ENCODE peak calls at places on chromosomes 4 and X, in seven cellular contexts. One of them, this sample, is unnamed.

GRCh38 chr4:108644237-108644636 is 6.2 kb upstream of the OSTC start:
- DNase-seq in endothelial cell: no peak
- DNase-seq in activated T-cell treated with anti-CD3 and anti-CD28 coated beads for 24 hours: no peak
- DNase-seq in stimulated activated CD4-positive, alpha-beta T cell treated with anti-CD3 and anti-CD28 coated beads, Interleukin-12 subunit alpha, Interleukin-12 subunit beta, amount 100 ng/mL, for 48 hours: no peak
- DNase-seq in esophagus muscularis mucosa: no peak
- DNase-seq in HL-60: no peak
- DNase-seq in WERI-Rb-1: no peak
- DNase-seq in this sample: no peak

GRCh38 chr4:69360271-69360670 is 80.0 kb downstream of the UGT2B28 start:
- DNase-seq in HL-60: no peak
- DNase-seq in activated T-cell treated with anti-CD3 and anti-CD28 coated beads for 24 hours: no peak
- DNase-seq in stimulated activated CD4-positive, alpha-beta T cell treated with anti-CD3 and anti-CD28 coated beads, Interleukin-12 subunit alpha, Interleukin-12 subunit beta, amount 100 ng/mL, for 48 hours: no peak
- DNase-seq in esophagus muscularis mucosa: no peak
- DNase-seq in endothelial cell: no peak
- DNase-seq in WERI-Rb-1: no peak
- DNase-seq in this sample: no peak

GRCh38 chr4:29046166-29046565 is 1674.0 kb upstream of the PCDH7 start:
- DNase-seq in WERI-Rb-1: no peak
- DNase-seq in HL-60: no peak
- DNase-seq in activated T-cell treated with anti-CD3 and anti-CD28 coated beads for 24 hours: no peak
- DNase-seq in esophagus muscularis mucosa: no peak
- DNase-seq in stimulated activated CD4-positive, alpha-beta T cell treated with anti-CD3 and anti-CD28 coated beads, Interleukin-12 subunit alpha, Interleukin-12 subunit beta, amount 100 ng/mL, for 48 hours: no peak
- DNase-seq in endothelial cell: no peak
- DNase-seq in this sample: no peak

GRCh38 chr4:57214654-57215411 is 104.6 kb upstream of the IGFBP7 start:
- DNase-seq in HL-60: no peak
- DNase-seq in WERI-Rb-1: no peak
- DNase-seq in esophagus muscularis mucosa: no peak
- DNase-seq in activated T-cell treated with anti-CD3 and anti-CD28 coated beads for 24 hours: no peak
- DNase-seq in endothelial cell: no peak
- DNase-seq in stimulated activated CD4-positive, alpha-beta T cell treated with anti-CD3 and anti-CD28 coated beads, Interleukin-12 subunit alpha, Interleukin-12 subunit beta, amount 100 ng/mL, for 48 hours: no peak
- DNase-seq in this sample: no peak

GRCh38 chr4:102343964-102344519 is 1.2 kb downstream of the SLC39A8 start:
- DNase-seq in endothelial cell: no peak
- DNase-seq in activated T-cell treated with anti-CD3 and anti-CD28 coated beads for 24 hours: no peak
- DNase-seq in esophagus muscularis mucosa: no peak
- DNase-seq in WERI-Rb-1: no peak
- DNase-seq in stimulated activated CD4-positive, alpha-beta T cell treated with anti-CD3 and anti-CD28 coated beads, Interleukin-12 subunit alpha, Interleukin-12 subunit beta, amount 100 ng/mL, for 48 hours: no peak
- DNase-seq in HL-60: no peak
- DNase-seq in this sample: no peak

GRCh38 chr4:142316913-142317312 is 529.2 kb downstream of the INPP4B start:
- DNase-seq in activated T-cell treated with anti-CD3 and anti-CD28 coated beads for 24 hours: no peak
- DNase-seq in stimulated activated CD4-positive, alpha-beta T cell treated with anti-CD3 and anti-CD28 coated beads, Interleukin-12 subunit alpha, Interleukin-12 subunit beta, amount 100 ng/mL, for 48 hours: no peak
- DNase-seq in HL-60: no peak
- DNase-seq in WERI-Rb-1: no peak
- DNase-seq in esophagus muscularis mucosa: no peak
- DNase-seq in endothelial cell: no peak
- DNase-seq in this sample: no peak

GRCh38 chr4:53676402-53676871 is 85.2 kb upstream of the LNX1 start:
- DNase-seq in activated T-cell treated with anti-CD3 and anti-CD28 coated beads for 24 hours: no peak
- DNase-seq in HL-60: no peak
- DNase-seq in esophagus muscularis mucosa: no peak
- DNase-seq in endothelial cell: no peak
- DNase-seq in stimulated activated CD4-positive, alpha-beta T cell treated with anti-CD3 and anti-CD28 coated beads, Interleukin-12 subunit alpha, Interleukin-12 subunit beta, amount 100 ng/mL, for 48 hours: no peak
- DNase-seq in WERI-Rb-1: no peak
- DNase-seq in this sample: no peak

GRCh38 chr4:152655272-152656129 is 24.3 kb downstream of the TMEM154 start:
- DNase-seq in activated T-cell treated with anti-CD3 and anti-CD28 coated beads for 24 hours: no peak
- DNase-seq in esophagus muscularis mucosa: peak; percentile 10
- DNase-seq in HL-60: no peak
- DNase-seq in stimulated activated CD4-positive, alpha-beta T cell treated with anti-CD3 and anti-CD28 coated beads, Interleukin-12 subunit alpha, Interleukin-12 subunit beta, amount 100 ng/mL, for 48 hours: no peak
- DNase-seq in endothelial cell: no peak
- DNase-seq in WERI-Rb-1: no peak
- DNase-seq in this sample: no peak

GRCh38 chrX:21875013-21875412 is 19.2 kb downstream of the YY2 start:
- DNase-seq in esophagus muscularis mucosa: no peak
- DNase-seq in activated T-cell treated with anti-CD3 and anti-CD28 coated beads for 24 hours: no peak
- DNase-seq in WERI-Rb-1: no peak
- DNase-seq in HL-60: no peak
- DNase-seq in endothelial cell: no peak
- DNase-seq in stimulated activated CD4-positive, alpha-beta T cell treated with anti-CD3 and anti-CD28 coated beads, Interleukin-12 subunit alpha, Interleukin-12 subunit beta, amount 100 ng/mL, for 48 hours: no peak
- DNase-seq in this sample: no peak

GRCh38 chr4:88737304-88738015 is 39.8 kb upstream of the NAP1L5 start:
- DNase-seq in WERI-Rb-1: peak; percentile 34
- DNase-seq in endothelial cell: no peak
- DNase-seq in stimulated activated CD4-positive, alpha-beta T cell treated with anti-CD3 and anti-CD28 coated beads, Interleukin-12 subunit alpha, Interleukin-12 subunit beta, amount 100 ng/mL, for 48 hours: no peak
- DNase-seq in HL-60: no peak
- DNase-seq in esophagus muscularis mucosa: no peak
- DNase-seq in activated T-cell treated with anti-CD3 and anti-CD28 coated beads for 24 hours: no peak
- DNase-seq in this sample: no peak

GRCh38 chr4:154743683-154744340 is at the start of gene LRAT:
- DNase-seq in activated T-cell treated with anti-CD3 and anti-CD28 coated beads for 24 hours: peak; percentile 13
- DNase-seq in WERI-Rb-1: peak; percentile 87
- DNase-seq in stimulated activated CD4-positive, alpha-beta T cell treated with anti-CD3 and anti-CD28 coated beads, Interleukin-12 subunit alpha, Interleukin-12 subunit beta, amount 100 ng/mL, for 48 hours: peak; percentile 10
- DNase-seq in esophagus muscularis mucosa: no peak
- DNase-seq in endothelial cell: peak; percentile 62
- DNase-seq in HL-60: no peak
- DNase-seq in this sample: no peak

GRCh38 chrX:53239474-53239873 is 14.5 kb upstream of the KDM5C start:
- DNase-seq in HL-60: no peak
- DNase-seq in WERI-Rb-1: peak; percentile 61
- DNase-seq in endothelial cell: peak; percentile 22
- DNase-seq in stimulated activated CD4-positive, alpha-beta T cell treated with anti-CD3 and anti-CD28 coated beads, Interleukin-12 subunit alpha, Interleukin-12 subunit beta, amount 100 ng/mL, for 48 hours: peak; percentile 78
- DNase-seq in activated T-cell treated with anti-CD3 and anti-CD28 coated beads for 24 hours: no peak
- DNase-seq in esophagus muscularis mucosa: no peak
- DNase-seq in this sample: no peak